ENCODE peak calls at places on chromosomes 7 and 10, in six cellular contexts. F, U, C, V, L and P are unnamed samples.
A peak's percentile ranks its signal among the peaks of the same experiment; 100 is the strongest.

GRCh38 chr7:157485361-157485831 is 148.6 kb downstream of the DNAJB6 start:
- DNase-seq in U (no peak), F (no peak), C (no peak), L (no peak), V (peak; percentile 37), P (no peak)

GRCh38 chr10:124742418-124743187 is 1.6 kb downstream of the FAM53B start:
- DNase-seq in L (no peak), V (no peak), U (no peak), F (no peak), C (peak; percentile 58), P (no peak)

GRCh38 chr10:986137-986825 is 2.0 kb upstream of the GTPBP4 start:
- DNase-seq in C (peak; percentile 51), U (no peak), F (peak; percentile 93), L (no peak), V (no peak), P (no peak)

GRCh38 chr10:86362129-86362527 is 4.5 kb downstream of the GRID1 start:
- DNase-seq in C (no peak), F (no peak), V (peak; percentile 20), U (no peak), L (no peak), P (no peak)

GRCh38 chr10:19164461-19164860 is 115.9 kb downstream of the MALRD1 start:
- DNase-seq in U (no peak), F (no peak), V (no peak), L (no peak), C (no peak), P (no peak)

GRCh38 chr7:100552532-100552931 is 13.5 kb downstream of the AGFG2 start:
- DNase-seq in F (no peak), C (no peak), L (no peak), U (no peak), V (no peak), P (no peak)

GRCh38 chr7:94417261-94417660 is 22.6 kb downstream of the COL1A2 start:
- DNase-seq in C (no peak), V (no peak), L (no peak), U (no peak), F (no peak), P (no peak)

GRCh38 chr7:420142-421055 is 99.2 kb downstream of the PDGFA start:
- DNase-seq in C (no peak), V (no peak), F (no peak), L (no peak), U (no peak), P (no peak)

GRCh38 chr10:79601939-79602338 is 8.8 kb upstream of the SFTPA1 start:
- DNase-seq in L (no peak), U (no peak), F (no peak), C (no peak), V (no peak), P (no peak)

DNA sequence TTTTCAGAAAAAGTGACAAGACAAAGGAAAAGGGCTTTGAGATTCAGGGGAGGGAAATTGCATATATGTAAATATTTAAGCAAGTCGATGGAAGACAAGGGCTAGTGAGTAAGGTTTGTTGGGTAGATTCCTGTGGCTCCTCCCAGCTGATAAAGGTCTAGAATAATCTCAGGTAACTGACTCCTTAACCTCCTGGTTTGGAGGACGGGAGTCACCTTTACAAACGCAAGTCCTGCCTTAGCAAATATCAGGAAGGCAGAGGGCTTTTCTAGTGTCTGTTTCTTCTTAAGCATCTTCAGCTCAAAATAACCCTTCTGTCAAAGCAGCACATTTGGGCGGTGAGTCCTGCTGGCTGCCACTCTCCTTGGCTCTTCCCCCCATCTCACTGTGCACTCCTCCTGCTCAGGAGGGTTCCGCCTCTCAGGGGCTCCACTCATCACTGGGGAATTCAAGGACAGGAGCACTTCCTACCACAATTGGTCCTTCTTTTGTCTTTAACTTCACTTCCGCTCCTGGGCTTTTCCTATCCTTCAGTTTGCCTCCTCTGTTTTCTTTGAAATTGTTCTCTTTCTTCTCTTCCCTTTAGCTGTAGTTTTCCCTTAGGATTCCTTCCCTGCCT is 496.3 kb upstream of the KLF6 start:
- DNase-seq in U (no peak), F (no peak), L (no peak), C (no peak), V (no peak), P (no peak)
- TF ChIP-seq CTCF in U (no peak), F (no peak), L (no peak), C (no peak), V (no peak), P (no peak)

GRCh38 chr10:101042667-101043355 is 11.8 kb downstream of the SFXN3 start:
- DNase-seq in V (peak; percentile 99), F (peak; percentile 99), U (peak; percentile 85), C (peak; percentile 97), L (peak; percentile 99), P (peak; percentile 70)

GRCh38 chr10:101040851-101041250 is 9.8 kb downstream of the SFXN3 start:
- DNase-seq in C (no peak), U (no peak), V (no peak), L (no peak), F (no peak), P (no peak)

GRCh38 chr10:101042118-101042517 is 11.1 kb downstream of the SFXN3 start:
- DNase-seq in U (no peak), F (no peak), C (no peak), V (no peak), L (no peak), P (no peak)

GRCh38 chr10:101040061-101040460 is 9.0 kb downstream of the SFXN3 start:
- DNase-seq in C (no peak), L (no peak), U (no peak), V (no peak), F (no peak), P (no peak)

GRCh38 chr10:101041252-101041761 is 10.3 kb downstream of the SFXN3 start:
- DNase-seq in U (peak; percentile 63), C (peak; percentile 91), V (peak; percentile 80), L (peak; percentile 87), F (peak; percentile 85), P (peak; percentile 69)
- TF ChIP-seq CTCF in U (peak; percentile 84), C (peak; percentile 87), V (peak; percentile 88), L (peak; percentile 70), F (peak; percentile 83), P (peak; percentile 91)

DNA sequence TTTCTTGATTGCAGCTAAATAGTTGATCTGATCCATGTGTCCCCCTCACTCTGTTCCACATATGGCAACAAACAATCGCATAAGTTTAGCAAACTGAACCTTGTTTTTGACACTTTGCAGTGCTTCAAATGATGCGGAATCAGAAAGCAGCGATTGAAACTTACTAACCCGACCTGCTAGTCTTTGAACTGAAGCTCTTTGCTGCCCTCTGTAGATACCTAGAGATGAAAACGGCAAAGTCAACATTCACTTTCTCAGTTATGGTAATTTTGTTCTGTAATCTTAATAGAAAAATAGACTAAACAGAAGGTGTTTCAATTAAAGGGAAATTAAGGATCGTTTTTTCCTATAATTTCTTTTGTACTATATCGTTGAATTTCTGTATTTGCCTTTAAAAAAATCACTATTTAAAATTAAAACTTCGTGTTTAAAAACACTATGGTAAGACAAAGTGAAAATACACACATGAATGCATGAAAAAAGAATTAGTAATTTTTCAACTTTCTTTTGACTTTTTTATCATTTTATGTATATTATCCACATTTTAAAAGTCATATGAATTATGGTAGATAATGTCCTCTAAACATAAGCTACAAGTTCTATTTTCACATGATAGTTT is 276.5 kb downstream of the MAGI2 start:
- DNase-seq in L (no peak), V (no peak), C (peak; percentile 61), U (no peak), F (no peak), P (no peak)
- TF ChIP-seq CTCF in L (peak; percentile 13), V (peak; percentile 54), C (peak; percentile 62), U (peak; percentile 76), F (peak; percentile 72), P (peak; percentile 66)

GRCh38 chr7:90761584-90761983 is 165.5 kb downstream of the CDK14 start:
- DNase-seq in L (no peak), U (no peak), F (no peak), C (peak; percentile 30), V (no peak), P (no peak)
- TF ChIP-seq CTCF in L (no peak), U (no peak), F (no peak), C (no peak), V (no peak), P (no peak)

DNA sequence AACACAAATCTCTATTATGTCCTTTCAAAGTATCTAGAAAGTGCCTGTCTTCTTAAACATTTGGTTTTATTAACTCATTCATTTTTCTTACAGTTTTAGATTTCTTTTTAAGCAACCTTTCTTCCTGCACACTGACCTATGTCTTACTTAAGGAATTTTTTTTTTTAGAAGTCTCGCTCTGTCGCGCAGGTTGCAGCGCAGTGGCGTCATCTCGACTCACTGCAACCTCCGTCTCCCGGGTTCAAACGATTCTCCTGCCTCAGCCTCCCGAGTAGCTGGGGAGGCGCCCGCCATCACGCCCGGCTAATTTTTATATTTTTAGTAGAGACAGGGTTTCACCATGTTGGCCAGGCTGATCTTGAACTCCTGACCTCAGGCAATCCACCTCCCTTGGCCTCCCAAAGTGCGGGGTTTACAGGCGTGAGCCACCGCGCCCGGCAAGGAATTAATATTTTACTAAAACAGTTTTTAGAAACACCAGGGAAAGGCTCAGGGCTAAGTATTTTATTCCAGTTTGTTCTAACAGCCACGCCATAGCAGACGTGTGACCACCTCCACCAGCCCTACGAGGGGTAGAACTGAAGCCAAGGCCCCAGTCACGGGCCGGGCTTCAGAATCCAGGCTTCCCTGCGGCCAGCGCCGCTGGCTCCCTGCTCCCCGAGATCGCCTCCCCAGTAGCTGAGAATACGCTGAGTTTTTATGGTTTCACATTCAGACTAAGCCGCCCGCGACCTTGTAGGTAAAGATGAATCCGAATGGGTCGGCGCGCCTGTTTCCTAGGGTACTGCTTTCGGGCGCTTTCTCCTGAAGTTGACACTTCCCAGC is 941 bp upstream of the LUC7L2 start:
- DNase-seq in F (no peak), U (no peak), V (no peak), L (no peak), C (peak; percentile 46), P (no peak)
- TF ChIP-seq CTCF in F (no peak), U (no peak), V (no peak), L (no peak), C (no peak), P (no peak)

GRCh38 chr7:151728286-151728660 is 148.6 kb downstream of the PRKAG2 start:
- DNase-seq in V (no peak), F (no peak), U (no peak), L (no peak), C (no peak), P (no peak)

GRCh38 chr7:151725844-151726770 is 150.8 kb downstream of the PRKAG2 start:
- DNase-seq in L (no peak), F (no peak), V (no peak), U (no peak), C (no peak), P (no peak)

GRCh38 chr7:151728746-151729145 is 148.2 kb downstream of the PRKAG2 start:
- DNase-seq in L (no peak), F (no peak), C (no peak), V (no peak), U (no peak), P (no peak)

GRCh38 chr7:151726875-151727578 is 149.9 kb downstream of the PRKAG2 start:
- DNase-seq in L (no peak), F (no peak), V (peak; percentile 40), C (no peak), U (no peak), P (no peak)

GRCh38 chr7:151727579-151728285 is 149.2 kb downstream of the PRKAG2 start:
- DNase-seq in L (no peak), V (peak; percentile 45), U (no peak), C (peak; percentile 88), F (peak; percentile 25), P (no peak)
- TF ChIP-seq CTCF in L (no peak), V (no peak), U (no peak), C (no peak), F (no peak), P (no peak)